ENCODE peak calls at places on chromosomes 4 and X, in eight cellular contexts. C, F, Z, W, L, K, V and M are unnamed samples.

GRCh38 chrX:39418936-39419659 is 617.8 kb downstream of the MID1IP1 start:
- DNase-seq in C (no peak), F (no peak), Z (no peak), W (no peak), L (no peak), K (peak), V (no peak), M (no peak)

GRCh38 chr4:46994007-46994405 is 625 bp upstream of the GABRA4 start:
- DNase-seq in C (no peak), F (no peak), Z (no peak), W (no peak), L (no peak), K (no peak), V (peak), M (no peak)

GRCh38 chr4:33104190-33104773 is 2384.1 kb downstream of the PCDH7 start:
- DNase-seq in C (no peak), F (no peak), Z (no peak), W (no peak), L (no peak), K (no peak), V (peak), M (no peak)

GRCh38 chr4:107292979-107293378 is 256.9 kb upstream of the DKK2 start:
- DNase-seq in C (no peak), F (no peak), Z (no peak), W (no peak), L (no peak), K (no peak), V (no peak), M (no peak)

GRCh38 chrX:19824603-19825002 is 62.8 kb downstream of the SH3KBP1 start:
- DNase-seq in C (no peak), F (no peak), Z (no peak), W (no peak), L (no peak), K (no peak), V (peak), M (peak)

GRCh38 chrX:65688403-65688881 is 21.0 kb downstream of the MSN start:
- DNase-seq in C (peak), F (no peak), Z (no peak), W (no peak), L (no peak), K (no peak), V (peak), M (peak)

GRCh38 chr4:78578674-78579430 is 27.3 kb downstream of the ANXA3 start:
- DNase-seq in C (no peak), F (no peak), Z (no peak), W (no peak), L (no peak), K (no peak), V (no peak), M (no peak)

GRCh38 chr4:79147251-79147650 is 178.6 kb downstream of the NAA11 start:
- DNase-seq in C (no peak), F (no peak), Z (no peak), W (no peak), L (no peak), K (no peak), V (peak), M (no peak)

GRCh38 chr4:108533245-108533844 is 87.0 kb upstream of the RPL34 start:
- DNase-seq in C (no peak), F (no peak), Z (no peak), W (no peak), L (peak), K (peak), V (peak), M (no peak)

GRCh38 chr4:85776579-85776978 is 301.6 kb downstream of the ARHGAP24 start:
- DNase-seq in C (no peak), F (no peak), Z (no peak), W (no peak), L (no peak), K (no peak), V (no peak), M (peak)

GRCh38 chr4:174764105-174764729 is 64.8 kb downstream of the GLRA3 start:
- DNase-seq in C (no peak), F (no peak), Z (no peak), W (peak), L (peak), K (no peak), V (peak), M (peak)

GRCh38 chr4:169958629-169959028 is 67.6 kb downstream of the MFAP3L start:
- DNase-seq in C (no peak), F (no peak), Z (no peak), W (no peak), L (no peak), K (no peak), V (no peak), M (no peak)

GRCh38 chrX:25198253-25198652 is 182.5 kb upstream of the ARX start:
- DNase-seq in C (no peak), F (no peak), Z (no peak), W (no peak), L (no peak), K (no peak), V (no peak), M (no peak)

GRCh38 chr4:113328514-113328913 is 279.1 kb downstream of the ANK2 start:
- DNase-seq in C (no peak), F (no peak), Z (no peak), W (peak), L (peak), K (peak), V (peak), M (no peak)

GRCh38 chrX:154513662-154514204 is 2.3 kb downstream of the FAM3A start:
- DNase-seq in C (no peak), F (no peak), Z (no peak), W (no peak), L (no peak), K (no peak), V (no peak), M (no peak)

GRCh38 chrX:95055991-95056390 is 1382.0 kb downstream of the FAM133A start:
- DNase-seq in C (no peak), F (no peak), Z (no peak), W (no peak), L (no peak), K (no peak), V (no peak), M (no peak)

GRCh38 chrX:42732506-42732905 is 45.5 kb downstream of the PPP1R2C start:
- DNase-seq in C (no peak), F (no peak), Z (no peak), W (no peak), L (no peak), K (peak), V (peak), M (peak)

GRCh38 chrX:46383006-46383405 is 162.2 kb downstream of the ZNF674 start:
- DNase-seq in C (no peak), F (no peak), Z (no peak), W (no peak), L (no peak), K (no peak), V (no peak), M (no peak)

GRCh38 chr4:188372856-188373255 is 233.6 kb downstream of the TRIML1 start:
- DNase-seq in C (no peak), F (no peak), Z (no peak), W (peak), L (no peak), K (no peak), V (no peak), M (peak)

GRCh38 chr4:40199999-40200880 is 3.4 kb downstream of the RHOH start:
- DNase-seq in C (peak), F (no peak), Z (no peak), W (no peak), L (peak), K (no peak), V (peak), M (peak)

GRCh38 chrX:17610788-17611187 is 126.5 kb upstream of the SCML1 start:
- DNase-seq in C (no peak), F (no peak), Z (no peak), W (no peak), L (no peak), K (no peak), V (no peak), M (no peak)

GRCh38 chr4:15668566-15669435 is 12.8 kb upstream of the FAM200B start:
- DNase-seq in C (no peak), F (no peak), Z (no peak), W (no peak), L (no peak), K (no peak), V (no peak), M (no peak)

GRCh38 chr4:161655148-161655547 is 508.7 kb downstream of the FSTL5 start:
- DNase-seq in C (no peak), F (no peak), Z (no peak), W (no peak), L (no peak), K (no peak), V (no peak), M (no peak)

GRCh38 chr4:37793562-37793961 is 32.9 kb upstream of the PGM2 start:
- DNase-seq in C (no peak), F (no peak), Z (no peak), W (peak), L (peak), K (no peak), V (peak), M (peak)

GRCh38 chr4:56803473-56803872 is 18.0 kb downstream of the SPINK2 start:
- DNase-seq in C (no peak), F (no peak), Z (no peak), W (no peak), L (peak), K (no peak), V (peak), M (no peak)

GRCh38 chrX:63735882-63736281 is 49.1 kb downstream of the ARHGEF9 start:
- DNase-seq in C (no peak), F (no peak), Z (peak), W (no peak), L (no peak), K (no peak), V (no peak), M (peak)

GRCh38 chrX:154096140-154097002 is 1.1 kb downstream of the MECP2 start:
- DNase-seq in C (no peak), F (no peak), Z (no peak), W (peak), L (peak), K (peak), V (no peak), M (peak)

GRCh38 chr4:182089326-182089725 is 153.9 kb upstream of the TENM3 start:
- DNase-seq in C (no peak), F (no peak), Z (no peak), W (no peak), L (no peak), K (no peak), V (peak), M (peak)

GRCh38 chr4:3715251-3716033 is 50.7 kb upstream of the ADRA2C start:
- DNase-seq in C (no peak), F (no peak), Z (peak), W (no peak), L (no peak), K (no peak), V (no peak), M (no peak)

GRCh38 chr4:85543832-85544231 is 68.9 kb downstream of the ARHGAP24 start:
- DNase-seq in C (no peak), F (no peak), Z (no peak), W (no peak), L (no peak), K (no peak), V (peak), M (peak)

GRCh38 chr4:117385531-117385930 is 300.2 kb upstream of the TRAM1L1 start:
- DNase-seq in C (no peak), F (no peak), Z (no peak), W (no peak), L (no peak), K (no peak), V (peak), M (no peak)

GRCh38 chr4:124318292-124318691 is 394.2 kb downstream of the ANKRD50 start:
- DNase-seq in C (no peak), F (no peak), Z (no peak), W (no peak), L (no peak), K (no peak), V (no peak), M (no peak)

GRCh38 chr4:125489952-125490690 is 175.4 kb downstream of the FAT4 start:
- DNase-seq in C (no peak), F (no peak), Z (no peak), W (no peak), L (no peak), K (no peak), V (no peak), M (no peak)

GRCh38 chrX:134990475-134991473 is at the start of gene SMIM10:
- DNase-seq in C (peak), F (no peak), Z (peak), W (peak), L (peak), K (peak), V (peak), M (peak)

GRCh38 chr4:626201-627091 is 1.1 kb downstream of the PDE6B start:
- DNase-seq in C (no peak), F (no peak), Z (peak), W (no peak), L (no peak), K (no peak), V (no peak), M (no peak)

GRCh38 chr4:147496500-147496899 is 15.6 kb downstream of the EDNRA start:
- DNase-seq in C (no peak), F (no peak), Z (no peak), W (no peak), L (no peak), K (no peak), V (no peak), M (no peak)

GRCh38 chrX:13748486-13748885 is 13.9 kb downstream of the OFD1 start:
- DNase-seq in C (no peak), F (no peak), Z (no peak), W (no peak), L (no peak), K (no peak), V (no peak), M (peak)

GRCh38 chrX:13747836-13748235 is 13.3 kb downstream of the OFD1 start:
- DNase-seq in C (peak), F (no peak), Z (no peak), W (peak), L (peak), K (peak), V (peak), M (peak)

GRCh38 chrX:13741695-13742094 is 7.1 kb downstream of the OFD1 start:
- DNase-seq in C (no peak), F (no peak), Z (no peak), W (no peak), L (no peak), K (no peak), V (no peak), M (no peak)

DNA sequence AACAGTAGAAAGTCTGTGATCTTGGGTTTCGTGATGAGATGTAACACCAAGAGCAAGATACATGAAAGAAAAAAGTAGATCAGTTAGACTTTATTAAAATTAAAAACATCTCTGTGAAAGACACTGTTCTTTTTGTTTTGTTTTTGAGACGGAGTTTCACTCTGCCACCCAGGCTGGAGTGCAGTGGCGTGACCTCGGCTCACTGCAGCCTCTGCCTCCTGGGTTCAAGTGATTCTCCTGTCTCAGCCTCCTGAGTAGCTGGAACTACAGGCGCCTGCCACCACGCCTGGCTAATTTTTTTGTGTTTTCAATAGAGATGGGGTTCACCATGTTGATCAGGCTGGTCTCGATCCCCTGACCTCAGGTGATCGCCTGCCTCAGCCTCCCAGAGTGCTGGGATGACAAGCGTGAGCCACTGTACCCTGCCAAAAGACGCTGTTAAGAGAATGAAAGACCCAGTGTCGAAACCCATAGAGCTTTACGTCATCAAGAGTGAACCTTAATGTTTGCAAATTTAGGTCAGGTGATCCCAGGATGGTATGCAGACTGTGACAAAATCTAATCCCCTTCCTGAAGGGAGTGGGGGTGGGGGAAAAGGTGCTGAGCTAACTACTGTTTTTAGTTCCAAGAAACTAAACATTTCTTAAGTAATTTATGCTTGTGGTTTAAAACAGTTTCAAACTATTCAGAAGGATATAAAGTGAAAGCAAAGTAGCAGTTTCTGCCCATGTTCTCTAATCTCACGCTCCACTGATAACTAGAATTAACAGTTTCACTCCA is 8.0 kb downstream of the OFD1 start:
- DNase-seq in C (peak), F (no peak), Z (no peak), W (no peak), L (no peak), K (no peak), V (no peak), M (no peak)
- H3K4me3 ChIP-seq in C (no peak), F (no peak), Z (no peak), W (no peak), L (no peak), K (no peak), V (no peak), M (no peak)

GRCh38 chr4:185395956-185396723 is 416 bp upstream of the LRP2BP start:
- DNase-seq in C (peak), F (peak), Z (peak), W (peak), L (peak), K (peak), V (peak), M (peak)
- H3K4me3 ChIP-seq in C (peak), F (peak), Z (peak), W (peak), L (peak), K (peak), V (peak), M (peak)

DNA sequence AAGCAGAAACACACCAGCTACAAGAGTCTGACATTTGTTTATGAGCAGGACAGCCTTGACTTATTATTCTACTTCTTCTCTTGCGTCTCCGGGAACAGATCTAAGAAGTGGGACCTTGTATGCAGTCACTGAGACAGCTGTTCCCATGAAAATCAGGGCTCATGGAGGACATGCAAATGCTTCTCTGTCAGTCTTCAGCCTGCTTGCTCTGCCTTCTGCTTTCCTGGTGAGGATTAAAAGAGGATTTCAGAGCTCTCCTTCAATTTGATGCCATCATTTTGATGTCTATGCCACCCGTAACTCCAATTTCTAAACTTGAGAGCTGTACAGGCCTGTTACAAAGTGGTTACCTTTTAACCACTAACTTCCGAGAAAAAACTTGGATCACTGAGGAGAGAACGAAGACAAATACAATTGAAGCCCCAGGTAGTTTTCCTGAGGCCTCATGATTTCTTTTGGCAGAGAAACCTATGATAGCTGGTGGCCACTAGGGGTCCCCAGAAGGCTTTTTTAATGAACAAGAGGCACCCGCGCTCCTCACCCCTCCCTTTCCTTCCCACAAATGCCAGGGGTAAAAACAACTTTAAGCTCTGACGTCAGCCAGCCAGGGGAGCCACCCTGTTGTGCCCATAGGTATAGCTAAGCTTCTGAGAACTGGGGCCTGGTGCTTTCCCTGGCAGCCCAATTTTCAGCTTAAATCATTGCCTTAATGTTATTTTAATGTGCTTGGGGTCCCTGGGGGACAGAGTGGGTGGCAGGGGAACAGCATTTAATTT is 97.0 kb downstream of the DDIT4L start:
- DNase-seq in C (peak), F (no peak), Z (peak), W (peak), L (peak), K (peak), V (peak), M (peak)
- H3K4me3 ChIP-seq in C (no peak), F (no peak), Z (no peak), W (no peak), L (no peak), K (no peak), V (no peak), M (no peak)

GRCh38 chr4:2040391-2041233 is 18.5 kb upstream of the NAT8L start:
- DNase-seq in C (no peak), F (no peak), Z (no peak), W (no peak), L (no peak), K (no peak), V (no peak), M (no peak)
- H3K4me3 ChIP-seq in C (peak), F (peak), Z (no peak), W (peak), L (no peak), K (no peak), V (peak), M (peak)

GRCh38 chrX:119391279-119391678 is 7.9 kb upstream of the SLC25A43 start:
- DNase-seq in C (peak), F (no peak), Z (no peak), W (peak), L (peak), K (peak), V (peak), M (peak)

GRCh38 chrX:119389854-119390501 is 9.2 kb upstream of the SLC25A43 start:
- DNase-seq in C (no peak), F (no peak), Z (no peak), W (no peak), L (no peak), K (no peak), V (peak), M (no peak)

GRCh38 chrX:119393144-119393543 is 6.0 kb upstream of the SLC25A43 start:
- DNase-seq in C (no peak), F (no peak), Z (no peak), W (no peak), L (no peak), K (no peak), V (no peak), M (no peak)

DNA sequence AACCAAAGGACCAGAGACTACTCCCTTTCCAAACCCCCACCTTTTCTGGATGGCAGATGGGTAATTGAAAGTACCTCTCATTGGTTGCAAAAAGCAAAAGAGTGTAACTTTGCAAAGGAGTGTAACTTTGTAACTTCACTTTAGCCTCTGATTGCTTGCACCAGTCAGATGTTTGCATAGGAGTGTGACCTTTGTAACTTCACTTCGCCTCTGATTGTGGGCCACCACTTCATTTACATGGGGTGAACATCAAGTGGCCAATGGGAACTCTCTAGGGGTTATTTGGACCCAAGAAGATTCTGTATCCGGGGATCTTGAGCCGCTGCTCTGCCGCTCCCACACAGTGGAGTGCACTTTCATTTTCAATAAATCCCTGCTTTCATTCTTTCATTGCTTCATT is 9.9 kb upstream of the SLC25A43 start:
- DNase-seq in C (peak), F (no peak), Z (no peak), W (no peak), L (peak), K (no peak), V (no peak), M (no peak)
- H3K4me3 ChIP-seq in C (peak), F (no peak), Z (no peak), W (no peak), L (no peak), K (no peak), V (peak), M (no peak)